ENCODE peak calls at places on chromosome 6, in four cellular contexts. D, J, W and K are unnamed samples.

GRCh38 chr6:142774292-142774691 is 170.7 kb downstream of the HIVEP2 start:
- DNase-seq in D (no peak), J (no peak), W (no peak), K (no peak)

GRCh38 chr6:149032318-149032598 is 285.3 kb upstream of the TAB2 start:
- DNase-seq in D (no peak), J (no peak), W (no peak), K (no peak)

GRCh38 chr6:135990437-135990836 is 138.9 kb downstream of the PDE7B start:
- DNase-seq in D (no peak), J (no peak), W (no peak), K (no peak)

GRCh38 chr6:71886184-71887005 is at the start of gene RIMS1:
- DNase-seq in D (peak), J (no peak), W (no peak), K (no peak)

GRCh38 chr6:81861281-81861680 is 108.8 kb upstream of the TENT5A start:
- DNase-seq in D (no peak), J (no peak), W (peak), K (no peak)

GRCh38 chr6:153328194-153328593 is 197.1 kb upstream of the RGS17 start:
- DNase-seq in D (no peak), J (peak), W (no peak), K (no peak)

GRCh38 chr6:68468244-68468884 is 166.7 kb upstream of the ADGRB3 start:
- DNase-seq in D (peak), J (no peak), W (no peak), K (no peak)

GRCh38 chr6:20455175-20456075 is 53.7 kb downstream of the E2F3 start:
- DNase-seq in D (peak), J (peak), W (peak), K (no peak)

GRCh38 chr6:2958331-2958711 is 13.0 kb downstream of the SERPINB6 start:
- DNase-seq in D (no peak), J (no peak), W (no peak), K (no peak)

GRCh38 chr6:95865857-95866256 is 149.9 kb upstream of the FUT9 start:
- DNase-seq in D (no peak), J (no peak), W (no peak), K (no peak)

GRCh38 chr6:95867205-95867604 is 148.6 kb upstream of the FUT9 start:
- DNase-seq in D (no peak), J (no peak), W (no peak), K (no peak)

DNA sequence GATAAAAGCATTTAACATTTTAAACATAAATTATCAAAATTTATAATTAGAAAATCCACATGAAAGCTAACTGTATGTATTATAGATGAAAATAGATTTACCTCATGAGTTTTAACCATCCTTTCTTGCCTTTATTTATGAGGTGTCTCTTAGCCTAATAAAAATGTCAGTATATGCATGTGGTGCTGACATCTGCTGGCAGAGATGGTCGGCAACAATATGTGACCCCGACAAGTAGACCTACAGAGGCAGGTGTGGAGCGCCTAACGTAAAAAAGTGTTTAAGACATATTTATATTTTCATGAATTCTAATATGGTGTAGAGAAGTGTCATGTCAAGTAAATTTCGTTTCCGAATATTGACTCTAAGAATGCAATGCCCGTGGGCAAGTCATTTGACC is 149.0 kb upstream of the FUT9 start:
- DNase-seq in D (peak), J (peak), W (peak), K (no peak)
- TF ChIP-seq CTCF in D (peak), J (peak), W (no peak), K (no peak)

DNA sequence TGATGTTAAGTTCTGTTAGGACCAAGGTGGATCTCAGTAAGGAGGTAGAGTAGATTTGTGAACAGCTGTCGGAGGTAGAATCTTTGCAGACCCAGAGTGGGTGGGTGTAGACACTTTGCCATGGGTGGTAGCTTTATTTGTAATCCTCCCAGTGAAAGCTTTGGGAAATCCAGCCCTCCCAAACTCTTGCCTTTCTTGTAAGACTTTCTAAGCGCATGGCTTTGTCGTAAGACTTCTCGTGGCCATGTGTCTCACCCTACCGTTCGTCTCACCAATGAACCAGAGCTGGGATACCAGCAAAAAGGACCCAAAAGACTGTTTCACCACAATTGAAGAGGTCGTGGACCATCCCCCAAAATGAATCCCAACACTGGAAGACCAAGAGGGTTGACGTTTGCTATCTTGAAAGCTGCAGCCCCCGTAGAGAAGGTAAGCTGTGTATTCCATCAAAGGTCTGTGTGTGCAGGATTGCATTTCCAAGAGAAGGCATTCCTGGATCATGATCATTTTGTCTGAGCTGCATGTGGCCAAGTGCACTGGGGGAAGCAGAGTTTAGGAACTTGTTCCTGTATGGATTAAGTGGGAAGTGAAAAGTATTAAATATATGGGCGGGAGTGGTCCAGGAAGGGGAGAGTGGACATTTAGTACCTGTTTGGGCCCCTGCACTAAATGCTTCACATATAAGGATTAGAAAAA is 5.8 kb upstream of the TMEM14A start:
- DNase-seq in D (no peak), J (no peak), W (peak), K (no peak)
- TF ChIP-seq CTCF in D (no peak), J (no peak), W (no peak), K (no peak)

GRCh38 chr6:163122365-163122764 is 292.2 kb upstream of the QKI start:
- DNase-seq in D (no peak), J (no peak), W (no peak), K (no peak)
- TF ChIP-seq CTCF in D (no peak), J (no peak), W (no peak), K (no peak)

GRCh38 chr6:84774174-84775158 is 10.1 kb upstream of the TBX18 start:
- DNase-seq in D (peak), J (peak), W (peak), K (no peak)
- TF ChIP-seq CTCF in D (peak), J (peak), W (no peak), K (peak)

DNA sequence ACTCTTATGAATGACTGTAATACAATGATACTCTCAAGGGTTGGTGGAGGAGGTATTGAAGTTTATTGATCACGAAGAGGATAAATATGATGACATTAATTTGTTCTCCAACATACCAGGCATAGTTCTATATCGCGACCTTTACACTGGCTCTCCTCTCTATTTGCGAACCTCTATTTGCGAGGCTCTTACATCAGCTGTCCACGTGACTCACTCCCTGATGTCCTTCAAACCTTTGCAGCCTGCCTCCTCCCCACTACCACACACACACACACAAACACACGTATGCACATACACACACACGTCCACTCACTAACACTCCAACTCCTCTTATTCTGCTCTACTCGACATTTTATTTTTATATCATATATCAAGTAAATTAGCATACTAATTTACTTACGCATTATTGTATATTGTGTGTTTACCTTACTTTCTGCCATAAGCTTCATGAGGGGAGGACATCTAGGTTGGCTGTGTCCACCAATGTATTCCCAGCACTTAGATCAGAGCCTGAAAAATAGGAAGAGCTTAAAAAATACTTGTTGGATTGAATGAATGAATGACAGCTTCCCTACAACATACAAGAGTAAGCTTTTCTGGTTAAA is 53.3 kb upstream of the TNFRSF21 start:
- DNase-seq in D (no peak), J (no peak), W (no peak), K (no peak)
- TF ChIP-seq CTCF in D (no peak), J (no peak), W (no peak), K (no peak)